ENCODE peak calls at places on chromosomes 11 and 22, in five cellular contexts. Y is sigmoid colon, K is A549, W is heart left ventricle, N is SK-N-MC. B is an unnamed sample.

GRCh38 chr22:28072066-28072465 is 153.0 kb upstream of the PITPNB start:
- DNase-seq in Y (no peak), K (no peak), W (no peak), N (no peak), B (no peak)

GRCh38 chr11:117734596-117734995 is 62.4 kb downstream of the DSCAML1 start:
- DNase-seq in Y (no peak), K (no peak), W (no peak), N (no peak), B (no peak)

GRCh38 chr11:112961146-112961668 is at the start of gene NCAM1:
- DNase-seq in Y (peak), K (peak), W (peak), N (no peak), B (peak)

GRCh38 chr11:22730319-22730718 is 63.9 kb downstream of the GAS2 start:
- DNase-seq in Y (no peak), K (no peak), W (no peak), N (no peak), B (no peak)

GRCh38 chr11:36354221-36355003 is 58.3 kb downstream of the PRR5L start:
- DNase-seq in Y (no peak), K (no peak), W (no peak), N (no peak), B (no peak)

GRCh38 chr11:131465746-131466145 is 95.3 kb downstream of the NTM start:
- DNase-seq in Y (no peak), K (no peak), W (no peak), N (no peak), B (no peak)

GRCh38 chr11:121657191-121657590 is 204.4 kb upstream of the SORL1-AS1 start:
- DNase-seq in Y (no peak), K (no peak), W (no peak), N (no peak), B (no peak)

GRCh38 chr11:2730323-2731284 is 30.8 kb upstream of the KCNQ1OT1 start:
- DNase-seq in Y (no peak), K (no peak), W (no peak), N (no peak), B (no peak)

GRCh38 chr22:37824674-37825641 is 1.8 kb downstream of the GALR3 start:
- DNase-seq in Y (no peak), K (no peak), W (no peak), N (no peak), B (no peak)

GRCh38 chr22:27238935-27239510 is 562.5 kb downstream of the MN1 start:
- DNase-seq in Y (peak), K (peak), W (peak), N (no peak), B (peak)

GRCh38 chr11:85759915-85760314 is 51.0 kb downstream of the SYTL2 start:
- DNase-seq in Y (no peak), K (no peak), W (no peak), N (no peak), B (no peak)

GRCh38 chr11:69121021-69121420 is 34.7 kb upstream of the SMIM38 start:
- DNase-seq in Y (no peak), K (no peak), W (no peak), N (no peak), B (no peak)

GRCh38 chr22:31075961-31076360 is 5.2 kb upstream of the SMTN start:
- DNase-seq in Y (peak), K (no peak), W (peak), N (no peak), B (peak)
- H3K27ac ChIP-seq in Y (peak), K (no peak), W (peak), N (no peak), B (peak)

GRCh38 chr11:65383778-65384177 is 1.3 kb upstream of the SLC25A45 start:
- DNase-seq in Y (no peak), K (no peak), W (no peak), N (no peak), B (no peak)

GRCh38 chr11:65382036-65382803 is at the start of gene SLC25A45:
- DNase-seq in Y (peak), K (peak), W (peak), N (peak), B (peak)

GRCh38 chr11:65384301-65384889 is 1.9 kb upstream of the SLC25A45 start:
- DNase-seq in Y (no peak), K (no peak), W (no peak), N (no peak), B (no peak)

GRCh38 chr11:65381721-65382035 is 768 bp downstream of the SLC25A45 start:
- DNase-seq in Y (no peak), K (peak), W (peak), N (no peak), B (peak)

GRCh38 chr11:65382804-65383368 is 440 bp upstream of the SLC25A45 start:
- DNase-seq in Y (peak), K (peak), W (no peak), N (no peak), B (no peak)
- H3K27ac ChIP-seq in Y (peak), K (peak), W (peak), N (peak), B (peak)

DNA sequence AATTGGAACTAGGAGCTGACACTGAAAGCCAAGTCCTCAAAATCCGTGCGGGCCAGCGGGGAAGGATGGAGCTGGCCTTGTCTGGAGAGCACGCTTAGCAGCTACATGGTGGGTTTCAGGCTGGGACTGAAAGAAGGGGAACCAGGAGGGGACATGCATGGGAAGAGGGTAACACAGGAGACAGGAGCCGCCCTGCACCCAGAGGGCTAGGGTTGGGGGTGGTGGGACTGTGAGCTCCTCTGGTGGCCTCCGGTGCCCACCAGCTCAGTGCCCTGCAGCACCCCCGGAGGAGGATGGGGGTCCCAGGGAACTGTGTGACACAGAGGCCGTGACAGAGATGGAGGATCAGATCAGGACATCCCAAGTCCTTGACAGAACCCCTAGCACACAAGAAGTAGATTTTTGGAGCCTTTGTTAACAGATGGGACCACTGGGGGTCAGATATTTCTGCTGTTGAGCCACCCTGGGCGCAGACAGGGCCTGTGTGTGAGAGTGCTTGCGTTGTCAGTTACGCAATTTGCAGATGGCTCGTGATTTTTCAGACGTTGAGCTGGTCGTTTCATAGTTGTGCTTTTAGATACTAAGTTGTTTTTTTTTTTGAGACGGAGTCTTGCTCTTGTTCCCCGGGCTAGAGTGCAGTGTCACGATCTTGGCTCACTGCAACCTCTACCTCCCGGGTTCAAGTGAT is 21.3 kb upstream of the GRAMD4 start:
- DNase-seq in Y (no peak), K (no peak), W (no peak), N (no peak), B (peak)
- H3K27ac ChIP-seq in Y (peak), K (no peak), W (peak), N (no peak), B (peak)

GRCh38 chr22:49025791-49026475 is 801.7 kb downstream of the BRD1 start:
- DNase-seq in Y (peak), K (no peak), W (no peak), N (no peak), B (no peak)

GRCh38 chr22:49026476-49027121 is 801.1 kb downstream of the BRD1 start:
- DNase-seq in Y (no peak), K (peak), W (no peak), N (no peak), B (no peak)

GRCh38 chr22:49024775-49025440 is 802.8 kb downstream of the BRD1 start:
- DNase-seq in Y (peak), K (no peak), W (no peak), N (no peak), B (no peak)

GRCh38 chr22:49028111-49028510 is 799.6 kb downstream of the BRD1 start:
- DNase-seq in Y (no peak), K (no peak), W (no peak), N (no peak), B (no peak)

DNA sequence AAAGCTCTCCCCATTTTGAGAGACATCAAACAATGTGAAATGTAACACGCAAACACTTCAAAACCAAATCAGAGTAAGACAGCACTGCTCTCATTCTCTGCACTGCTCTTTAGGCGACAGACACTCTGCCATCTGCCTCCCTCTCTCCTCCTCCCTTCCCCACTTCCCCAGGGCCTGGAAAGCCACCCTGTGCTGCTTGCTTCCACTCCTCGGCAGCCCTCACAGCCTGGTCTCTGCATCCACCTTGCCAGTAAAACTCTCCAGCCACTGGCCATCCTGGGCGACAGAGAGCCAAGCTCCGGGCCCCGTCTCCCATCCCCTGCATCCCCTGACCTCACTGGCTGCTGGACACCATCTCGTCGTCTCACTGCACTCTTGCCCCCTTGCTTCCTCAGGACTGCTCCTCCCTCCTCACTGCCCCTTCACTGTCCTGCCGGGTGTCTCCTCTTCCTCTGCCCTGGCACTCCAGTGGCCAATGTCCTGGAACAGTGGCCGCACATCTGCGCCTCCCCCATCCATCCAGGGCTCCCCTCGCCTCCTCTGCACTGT is 800.5 kb downstream of the BRD1 start:
- DNase-seq in Y (no peak), K (no peak), W (no peak), N (no peak), B (no peak)
- H3K27ac ChIP-seq in Y (no peak), K (no peak), W (no peak), N (no peak), B (no peak)

GRCh38 chr11:47327949-47328348 is 24.6 kb downstream of the MYBPC3 start:
- DNase-seq in Y (no peak), K (no peak), W (no peak), N (no peak), B (no peak)

GRCh38 chr11:47324520-47324919 is 28.0 kb downstream of the MYBPC3 start:
- DNase-seq in Y (peak), K (no peak), W (no peak), N (no peak), B (no peak)

GRCh38 chr11:47327025-47327424 is 25.5 kb downstream of the MYBPC3 start:
- DNase-seq in Y (no peak), K (no peak), W (peak), N (no peak), B (no peak)

GRCh38 chr11:47325271-47326041 is 27.0 kb downstream of the MYBPC3 start:
- DNase-seq in Y (peak), K (no peak), W (peak), N (no peak), B (no peak)

DNA sequence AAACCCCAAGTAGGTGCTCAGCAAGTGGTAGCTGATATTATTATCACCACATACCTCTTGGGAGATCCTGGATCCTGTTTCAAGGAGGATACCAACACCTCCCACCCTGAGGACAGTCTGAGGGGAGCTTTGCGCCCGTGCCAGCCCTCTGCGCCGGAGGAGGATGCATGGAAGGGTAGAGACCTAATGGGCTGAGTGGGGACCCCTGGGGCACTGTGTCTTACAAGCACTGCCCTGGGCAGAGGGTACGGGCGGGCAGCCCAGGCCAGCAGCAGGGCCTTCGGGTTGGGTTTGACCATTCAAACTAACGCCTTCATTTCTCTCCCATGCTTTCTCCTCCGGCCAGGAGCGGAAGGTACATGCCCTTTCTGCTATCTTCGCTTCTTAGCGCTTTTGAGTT is 26.3 kb downstream of the MYBPC3 start:
- DNase-seq in Y (peak), K (no peak), W (peak), N (no peak), B (no peak)
- H3K27ac ChIP-seq in Y (no peak), K (no peak), W (peak), N (no peak), B (peak)

B was measured in left ventricle myocardium inferior.